ENCODE peak calls at places on chromosomes 7 and 10, in four cellular contexts. P is SK-N-SH, J is cardiac muscle cell, R is IMR-90. W is an unnamed sample.

GRCh38 chr7:150848111-150848510 is 4.2 kb upstream of the AOC1 start:
- DNase-seq in P (no peak), J (no peak), R (no peak), W (no peak)

GRCh38 chr7:142357953-142358520 is 100.2 kb upstream of the PRSS58 start:
- DNase-seq in P (peak), J (peak), R (peak), W (peak)

GRCh38 chr10:86023931-86024554 is 342.6 kb downstream of the GRID1 start:
- DNase-seq in P (no peak), J (no peak), R (no peak), W (no peak)

GRCh38 chr10:31315453-31315852 is 3.6 kb upstream of the ZEB1 start:
- DNase-seq in P (no peak), J (peak), R (peak), W (no peak)

GRCh38 chr10:75143353-75143752 is 31.9 kb downstream of the SAMD8 start:
- DNase-seq in P (no peak), J (peak), R (peak), W (no peak)

GRCh38 chr7:129213828-129214227 is 11.0 kb upstream of the AHCYL2 start:
- DNase-seq in P (peak), J (no peak), R (no peak), W (peak)

GRCh38 chr10:97355571-97355975 is 21.0 kb upstream of the FRAT2 start:
- DNase-seq in P (no peak), J (peak), R (no peak), W (no peak)

GRCh38 chr7:102898532-102898859 is 14.3 kb upstream of the LRRC17 start:
- DNase-seq in P (no peak), J (no peak), R (no peak), W (no peak)

GRCh38 chr10:59587756-59588140 is 121.9 kb downstream of the SLC16A9 start:
- DNase-seq in P (no peak), J (no peak), R (no peak), W (no peak)

GRCh38 chr7:134778941-134779740 is at the start of gene CALD1:
- DNase-seq in P (peak), J (peak), R (peak), W (no peak)

GRCh38 chr10:132110091-132110490 is 44.3 kb downstream of the JAKMIP3 start:
- DNase-seq in P (no peak), J (no peak), R (no peak), W (peak)

GRCh38 chr10:63094405-63094804 is 38.7 kb upstream of the NRBF2 start:
- DNase-seq in P (no peak), J (no peak), R (no peak), W (no peak)

GRCh38 chr7:155247479-155248365 is 50.0 kb upstream of the INSIG1 start:
- DNase-seq in P (no peak), J (no peak), R (peak), W (no peak)

GRCh38 chr10:24722676-24723385 is 856 bp downstream of the ARHGAP21 start:
- DNase-seq in P (peak), J (peak), R (peak), W (peak)

GRCh38 chr7:2637505-2638223 is 5.9 kb downstream of the TTYH3 start:
- DNase-seq in P (peak), J (no peak), R (no peak), W (no peak)

GRCh38 chr7:128831178-128831993 is 1.2 kb downstream of the FLNC start:
- DNase-seq in P (peak), J (peak), R (peak), W (peak)

GRCh38 chr10:23035569-23035968 is 59.8 kb upstream of the MSRB2 start:
- DNase-seq in P (peak), J (peak), R (no peak), W (peak)

GRCh38 chr7:86926732-86927131 is 132.7 kb downstream of the ELAPOR2 start:
- DNase-seq in P (peak), J (peak), R (peak), W (peak)

GRCh38 chr7:106538638-106539037 is 122.3 kb downstream of the CCDC71L start:
- DNase-seq in P (no peak), J (peak), R (peak), W (no peak)

GRCh38 chr10:13526952-13527863 is 1.6 kb downstream of the BEND7 start:
- DNase-seq in P (no peak), J (peak), R (peak), W (no peak)

GRCh38 chr10:1160561-1160961 is 104.4 kb downstream of the WDR37 start:
- DNase-seq in P (no peak), J (no peak), R (no peak), W (no peak)

GRCh38 chr7:5477126-5477525 is 53.5 kb upstream of the TNRC18 start:
- DNase-seq in P (no peak), J (no peak), R (no peak), W (peak)

GRCh38 chr10:27319752-27320561 is 79.4 kb upstream of the ACBD5 start:
- DNase-seq in P (peak), J (peak), R (peak), W (no peak)

GRCh38 chr7:74625446-74625845 is 32.1 kb upstream of the GTF2I start:
- DNase-seq in P (no peak), J (peak), R (peak), W (no peak)

GRCh38 chr10:43689618-43689954 is 40.9 kb upstream of the ZNF32 start:
- DNase-seq in P (peak), J (peak), R (no peak), W (peak)

GRCh38 chr10:28774051-28774995 is 97.0 kb downstream of the BAMBI start:
- DNase-seq in P (peak), J (no peak), R (no peak), W (peak)

GRCh38 chr7:21023841-21024502 is 237.3 kb upstream of the SP8 start:
- DNase-seq in P (no peak), J (no peak), R (no peak), W (no peak)

GRCh38 chr7:134470864-134471263 is 12.0 kb upstream of the AKR1B1 start:
- DNase-seq in P (no peak), J (peak), R (peak), W (no peak)

GRCh38 chr7:113113912-113114311 is 4.4 kb downstream of the SMIM30 start:
- DNase-seq in P (peak), J (peak), R (no peak), W (peak)

GRCh38 chr7:17939111-17939669 is 1.1 kb downstream of the SNX13 start:
- DNase-seq in P (no peak), J (peak), R (peak), W (no peak)

GRCh38 chr10:116767235-116767634 is 24.9 kb upstream of the HSPA12A start:
- DNase-seq in P (no peak), J (peak), R (no peak), W (peak)

DNA sequence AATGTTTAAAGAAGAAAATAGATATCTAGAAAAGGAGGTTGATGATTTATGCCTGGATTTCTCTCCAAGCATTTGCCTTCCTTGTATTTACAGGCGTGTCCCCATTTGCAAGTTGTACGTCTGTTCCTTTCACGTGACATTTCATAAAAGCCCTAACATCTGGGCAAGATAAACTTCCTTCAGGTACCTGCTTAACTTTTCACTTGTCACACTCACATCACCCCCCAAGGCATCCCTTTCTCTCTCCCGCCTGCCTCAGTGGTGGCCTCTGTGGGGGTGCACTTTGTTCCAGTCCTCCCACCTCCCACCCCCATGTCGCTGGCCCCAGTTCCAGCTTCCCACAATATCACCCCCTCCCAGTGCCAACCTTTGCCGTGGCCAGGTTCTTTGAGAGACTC is 6.7 kb downstream of the TWIST1 start:
- DNase-seq in P (peak), J (no peak), R (no peak), W (no peak)
- H3K4me3 ChIP-seq in P (peak), J (no peak), R (no peak), W (no peak)

GRCh38 chr7:117384693-117385092 is 42.6 kb downstream of the ASZ1 start:
- DNase-seq in P (no peak), J (peak), R (no peak), W (no peak)
- H3K4me3 ChIP-seq in P (no peak), J (no peak), R (no peak), W (no peak)

GRCh38 chr10:70272925-70273316 is 10.9 kb downstream of the NPFFR1 start:
- DNase-seq in P (peak), J (peak), R (peak), W (no peak)
- H3K4me3 ChIP-seq in P (no peak), J (no peak), R (no peak), W (no peak)

DNA sequence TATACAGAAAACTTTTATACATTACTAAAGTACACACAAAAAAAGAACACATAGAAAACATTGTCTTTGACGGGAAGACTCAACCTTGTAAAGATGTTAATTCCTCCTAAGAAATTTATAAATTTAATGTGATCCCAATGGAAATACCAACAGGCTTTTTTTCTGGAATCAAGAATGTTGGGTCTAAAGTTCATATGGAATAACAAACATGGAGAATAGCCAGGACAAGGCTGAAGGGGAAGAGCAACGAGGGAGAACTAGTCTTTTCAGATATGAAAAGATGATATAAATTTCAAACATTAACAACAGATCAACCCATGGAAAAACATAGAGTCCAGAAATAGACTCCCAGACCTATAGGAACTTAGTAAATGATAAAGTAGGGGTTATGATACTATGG is 19.8 kb downstream of the HIPK2 start:
- DNase-seq in P (no peak), J (no peak), R (no peak), W (no peak)
- H3K4me3 ChIP-seq in P (no peak), J (no peak), R (no peak), W (no peak)

GRCh38 chr7:71488308-71488707 is 356.4 kb downstream of the GALNT17 start:
- DNase-seq in P (no peak), J (peak), R (no peak), W (no peak)

GRCh38 chr7:71491331-71491730 is 359.4 kb downstream of the GALNT17 start:
- DNase-seq in P (no peak), J (no peak), R (no peak), W (no peak)

GRCh38 chr7:71484381-71484780 is 352.4 kb downstream of the GALNT17 start:
- DNase-seq in P (no peak), J (no peak), R (no peak), W (no peak)

GRCh38 chr7:71486414-71486813 is 354.5 kb downstream of the GALNT17 start:
- DNase-seq in P (no peak), J (no peak), R (no peak), W (no peak)

DNA sequence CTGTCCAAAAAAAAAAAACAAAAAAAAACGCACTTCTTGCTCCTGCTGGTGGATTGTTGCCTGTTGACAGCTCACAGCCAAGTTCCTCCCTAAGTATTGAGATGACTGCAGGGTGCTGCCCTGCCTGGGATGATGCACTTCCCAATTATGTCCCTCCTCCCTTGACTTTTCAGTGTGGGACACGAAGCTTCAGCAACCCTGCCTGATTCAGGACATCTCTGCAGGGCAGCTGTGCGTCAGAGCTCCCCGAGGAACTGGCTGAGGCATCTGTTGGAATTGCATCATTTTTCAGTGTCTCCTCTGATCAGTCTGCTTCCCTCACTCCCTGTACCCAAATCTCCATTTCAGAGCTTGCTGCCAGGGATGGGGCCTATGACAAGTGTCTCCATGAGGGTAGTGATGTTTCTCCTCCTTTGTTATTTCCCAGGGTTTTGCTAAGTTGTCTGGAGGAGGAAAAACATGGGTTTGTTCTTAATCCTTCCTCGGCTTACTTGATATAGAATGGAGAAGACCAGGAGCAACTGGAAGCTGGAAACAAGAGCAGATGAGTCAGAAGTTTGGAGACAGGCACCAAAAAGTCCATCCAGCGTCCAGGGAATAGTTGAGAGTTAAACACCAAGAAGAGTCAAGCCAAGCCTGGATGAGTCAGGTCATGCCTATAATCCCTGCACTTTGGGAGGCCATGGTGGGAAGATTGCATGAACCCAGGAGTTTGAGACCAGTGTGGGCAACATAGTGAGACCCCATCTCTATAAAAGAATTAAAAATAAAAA is 355.1 kb downstream of the GALNT17 start:
- DNase-seq in P (no peak), J (peak), R (no peak), W (no peak)
- H3K4me3 ChIP-seq in P (no peak), J (no peak), R (no peak), W (no peak)

DNA sequence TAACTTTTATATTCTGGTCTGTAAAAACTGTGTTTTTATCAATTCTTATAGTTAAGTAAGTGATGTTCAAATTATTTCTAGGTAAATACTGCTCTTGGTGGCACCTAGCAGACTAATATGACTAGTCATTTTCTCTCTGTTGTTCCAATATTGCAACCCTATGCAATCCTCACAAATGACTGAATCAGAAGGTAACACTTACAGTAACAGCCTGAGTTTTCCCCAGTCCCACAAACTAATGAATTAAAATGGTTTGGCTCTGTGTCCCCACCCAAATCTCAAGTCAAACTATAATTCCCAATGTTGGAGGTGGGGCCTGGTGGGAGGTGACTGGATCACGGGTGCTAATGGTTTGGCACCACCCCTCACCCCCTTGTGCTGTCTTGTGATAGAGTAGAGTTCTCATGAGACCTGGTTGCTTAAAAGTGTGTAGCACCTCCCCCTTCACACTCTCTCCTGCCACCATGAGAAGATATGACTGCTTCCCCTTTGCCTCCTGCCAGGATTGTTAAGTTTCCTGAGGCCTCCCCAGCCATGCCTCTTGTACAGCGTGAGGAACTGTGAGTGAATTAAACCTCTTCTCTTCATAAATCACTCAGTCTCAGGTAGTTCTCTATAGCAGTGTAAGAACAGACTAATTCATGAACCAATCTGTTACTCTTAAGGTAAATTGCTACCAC is 43.5 kb downstream of the MTPN start:
- DNase-seq in P (no peak), J (no peak), R (no peak), W (no peak)
- H3K4me3 ChIP-seq in P (no peak), J (no peak), R (no peak), W (no peak)

W was measured in WERI-Rb-1.